ENCODE peak calls at places on chromosomes 13 and 19, in four cellular contexts. C is ovary, P is hepatocyte, K is GM12865. G is an unnamed sample.

GRCh38 chr19:51735759-51736449 is 12.1 kb upstream of the HAS1 start:
- DNase-seq in C (no peak), P (no peak), K (no peak), G (peak)

GRCh38 chr13:45200701-45201230 is at the start of gene KCTD4:
- DNase-seq in C (no peak), P (no peak), K (no peak), G (peak)

GRCh38 chr13:47678201-47678963 is 322.7 kb downstream of the SUCLA2 start:
- DNase-seq in C (no peak), P (no peak), K (no peak), G (no peak)

GRCh38 chr19:56732974-56733373 is 61.4 kb upstream of the ZNF835 start:
- DNase-seq in C (no peak), P (no peak), K (no peak), G (no peak)

GRCh38 chr13:31909889-31910551 is 121.6 kb upstream of the FRY start:
- DNase-seq in C (peak), P (peak), K (peak), G (peak)

GRCh38 chr19:22617614-22618325 is 16.4 kb upstream of the ZNF492 start:
- DNase-seq in C (peak), P (no peak), K (no peak), G (no peak)

GRCh38 chr13:78147905-78148304 is 229.3 kb upstream of the EDNRB start:
- DNase-seq in C (no peak), P (no peak), K (no peak), G (peak)

GRCh38 chr13:70723732-70724131 is 615.5 kb upstream of the KLHL1 start:
- DNase-seq in C (no peak), P (no peak), K (no peak), G (no peak)

GRCh38 chr19:18943465-18943864 is 2.4 kb upstream of the HOMER3 start:
- DNase-seq in C (no peak), P (no peak), K (no peak), G (no peak)

GRCh38 chr19:54517483-54517882 is 14.9 kb downstream of the LAIR2 start:
- DNase-seq in C (no peak), P (peak), K (peak), G (peak)

GRCh38 chr19:45200614-45201013 is 22.0 kb downstream of the BLOC1S3 start:
- DNase-seq in C (no peak), P (no peak), K (no peak), G (peak)

DNA sequence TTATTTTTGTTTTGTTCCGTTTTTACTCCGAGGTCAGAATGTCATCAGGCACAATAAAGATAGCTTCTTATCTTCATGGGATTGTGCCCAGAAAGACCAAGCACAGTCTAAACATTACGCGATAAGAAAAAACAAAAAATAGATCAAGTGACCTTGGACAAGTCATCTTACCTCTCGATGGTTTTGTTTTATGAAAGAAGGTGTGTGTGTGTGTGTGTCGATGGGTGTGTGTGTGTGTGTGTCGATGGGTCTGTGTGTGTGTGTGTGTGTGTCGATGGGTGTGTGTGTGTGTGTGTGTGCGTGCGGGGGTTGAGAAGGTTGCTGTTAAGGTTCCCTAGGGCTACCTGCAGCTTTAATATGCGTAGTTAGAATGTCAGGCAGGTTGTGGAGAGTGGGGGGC is 616 bp upstream of the ATP8A2 start:
- DNase-seq in C (no peak), P (no peak), K (no peak), G (no peak)
- H3K4me3 ChIP-seq in C (no peak), P (no peak), K (no peak), G (no peak)

GRCh38 chr19:50710094-50710493 is 9.5 kb downstream of the SHANK1 start:
- DNase-seq in C (no peak), P (no peak), K (no peak), G (no peak)
- TF ChIP-seq CTCF in C (no peak), P (no peak), K (no peak), G (no peak)

GRCh38 chr19:35248310-35249145 is at the start of gene LSR:
- DNase-seq in C (peak), P (peak), K (peak), G (no peak)
- H3K4me3 ChIP-seq in C (peak), P (peak), K (peak), G (peak)

GRCh38 chr19:14432817-14433453 is at the start of gene PKN1:
- DNase-seq in C (peak), P (peak), K (peak), G (no peak)

GRCh38 chr19:14434157-14434501 is 1.0 kb downstream of the PKN1 start:
- DNase-seq in C (no peak), P (no peak), K (no peak), G (no peak)

GRCh38 chr19:14435320-14436050 is 2.4 kb downstream of the PKN1 start:
- DNase-seq in C (no peak), P (no peak), K (no peak), G (no peak)

GRCh38 chr19:14434543-14435319 is 1.6 kb downstream of the PKN1 start:
- DNase-seq in C (no peak), P (peak), K (no peak), G (peak)

GRCh38 chr19:14433454-14434156 is 499 bp downstream of the PKN1 start:
- DNase-seq in C (peak), P (peak), K (no peak), G (no peak)
- TF ChIP-seq CTCF in C (no peak), P (no peak), K (peak), G (no peak)

GRCh38 chr13:102055116-102055515 is 346.7 kb downstream of the FGF14 start:
- DNase-seq in C (no peak), P (no peak), K (no peak), G (no peak)
- H3K4me3 ChIP-seq in C (no peak), P (no peak), K (no peak), G (no peak)

GRCh38 chr19:47507031-47507430 is 7.8 kb downstream of the NAPA start:
- DNase-seq in C (no peak), P (peak), K (no peak), G (no peak)
- TF ChIP-seq CTCF in C (no peak), P (no peak), K (no peak), G (no peak)

GRCh38 chr19:37413243-37414084 is 42.6 kb downstream of the ZNF527 start:
- DNase-seq in C (no peak), P (no peak), K (no peak), G (no peak)
- H3K4me3 ChIP-seq in C (no peak), P (no peak), K (no peak), G (no peak)